ENCODE peak calls at places on chromosomes 11 and 22, in ten cellular contexts. One of them, this sample, is unnamed.

GRCh38 chr22:28139993-28140392 is 220.9 kb upstream of the PITPNB start:
- DNase-seq in HepG2: no peak
- DNase-seq in adipocyte: peak; percentile 81
- DNase-seq in GM12865: no peak
- DNase-seq in mesendoderm: no peak
- DNase-seq in lower leg skin: no peak
- DNase-seq in neural progenitor cell: no peak
- DNase-seq in small intestine: no peak
- DNase-seq in HFF-Myc: no peak
- DNase-seq in fibroblast of mammary gland: peak; percentile 88
- DNase-seq in this sample: no peak

GRCh38 chr11:109425554-109425953 is 3.6 kb downstream of the C11orf87 start:
- DNase-seq in GM12865: no peak
- DNase-seq in fibroblast of mammary gland: no peak
- DNase-seq in lower leg skin: no peak
- DNase-seq in neural progenitor cell: no peak
- DNase-seq in HepG2: no peak
- DNase-seq in adipocyte: no peak
- DNase-seq in small intestine: no peak
- DNase-seq in mesendoderm: no peak
- DNase-seq in HFF-Myc: no peak
- DNase-seq in this sample: no peak

GRCh38 chr22:35450824-35451541 is 51.0 kb downstream of the MCM5 start:
- DNase-seq in lower leg skin: no peak
- DNase-seq in mesendoderm: no peak
- DNase-seq in adipocyte: no peak
- DNase-seq in fibroblast of mammary gland: no peak
- DNase-seq in neural progenitor cell: no peak
- DNase-seq in HepG2: no peak
- DNase-seq in GM12865: no peak
- DNase-seq in HFF-Myc: no peak
- DNase-seq in small intestine: no peak
- DNase-seq in this sample: no peak

GRCh38 chr11:1194977-1195689 is 27.7 kb upstream of the MUC5B start:
- DNase-seq in HFF-Myc: no peak
- DNase-seq in GM12865: no peak
- DNase-seq in lower leg skin: no peak
- DNase-seq in fibroblast of mammary gland: no peak
- DNase-seq in small intestine: no peak
- DNase-seq in mesendoderm: no peak
- DNase-seq in HepG2: no peak
- DNase-seq in neural progenitor cell: no peak
- DNase-seq in adipocyte: no peak
- DNase-seq in this sample: no peak

GRCh38 chr22:29311468-29312217 is 3.9 kb downstream of the RASL10A start:
- DNase-seq in HepG2: no peak
- DNase-seq in small intestine: no peak
- DNase-seq in HFF-Myc: no peak
- DNase-seq in neural progenitor cell: no peak
- DNase-seq in lower leg skin: no peak
- DNase-seq in GM12865: no peak
- DNase-seq in adipocyte: no peak
- DNase-seq in fibroblast of mammary gland: no peak
- DNase-seq in mesendoderm: no peak
- DNase-seq in this sample: no peak

GRCh38 chr11:67312187-67313021 is 9.1 kb downstream of the SSH3 start:
- DNase-seq in lower leg skin: peak; percentile 79
- DNase-seq in GM12865: no peak
- DNase-seq in fibroblast of mammary gland: no peak
- DNase-seq in HepG2: no peak
- DNase-seq in mesendoderm: no peak
- DNase-seq in neural progenitor cell: no peak
- DNase-seq in adipocyte: no peak
- DNase-seq in HFF-Myc: no peak
- DNase-seq in small intestine: peak; percentile 81
- DNase-seq in this sample: peak; percentile 37

GRCh38 chr22:23609983-23610781 is 21.9 kb downstream of the DRICH1 start:
- DNase-seq in lower leg skin: no peak
- DNase-seq in mesendoderm: no peak
- DNase-seq in HepG2: no peak
- DNase-seq in neural progenitor cell: no peak
- DNase-seq in adipocyte: no peak
- DNase-seq in small intestine: no peak
- DNase-seq in HFF-Myc: no peak
- DNase-seq in fibroblast of mammary gland: no peak
- DNase-seq in GM12865: no peak
- DNase-seq in this sample: no peak

GRCh38 chr11:128232588-128232987 is 354.8 kb downstream of the ETS1 start:
- DNase-seq in small intestine: no peak
- DNase-seq in HFF-Myc: no peak
- DNase-seq in fibroblast of mammary gland: no peak
- DNase-seq in mesendoderm: no peak
- DNase-seq in GM12865: no peak
- DNase-seq in neural progenitor cell: no peak
- DNase-seq in adipocyte: no peak
- DNase-seq in lower leg skin: no peak
- DNase-seq in HepG2: no peak
- DNase-seq in this sample: no peak

GRCh38 chr11:68440254-68440653 is 20.3 kb upstream of the PPP6R3 start:
- DNase-seq in fibroblast of mammary gland: no peak
- DNase-seq in neural progenitor cell: no peak
- DNase-seq in mesendoderm: no peak
- DNase-seq in HepG2: no peak
- DNase-seq in lower leg skin: no peak
- DNase-seq in small intestine: no peak
- DNase-seq in HFF-Myc: no peak
- DNase-seq in adipocyte: no peak
- DNase-seq in GM12865: no peak
- DNase-seq in this sample: no peak

GRCh38 chr11:93089474-93090102 is 108.2 kb downstream of the SLC36A4 start:
- DNase-seq in HFF-Myc: peak; percentile 10
- DNase-seq in lower leg skin: peak; percentile 15
- DNase-seq in small intestine: peak; percentile 46
- DNase-seq in GM12865: peak; percentile 40
- DNase-seq in fibroblast of mammary gland: peak; percentile 54
- DNase-seq in HepG2: peak; percentile 17
- DNase-seq in adipocyte: peak; percentile 63
- DNase-seq in mesendoderm: peak; percentile 97
- DNase-seq in neural progenitor cell: peak; percentile 62
- DNase-seq in this sample: peak; percentile 57

GRCh38 chr11:86990079-86990478 is 34.9 kb upstream of the FZD4 start:
- DNase-seq in small intestine: no peak
- DNase-seq in neural progenitor cell: no peak
- DNase-seq in adipocyte: peak; percentile 23
- DNase-seq in mesendoderm: no peak
- DNase-seq in fibroblast of mammary gland: no peak
- DNase-seq in HepG2: no peak
- DNase-seq in HFF-Myc: no peak
- DNase-seq in lower leg skin: no peak
- DNase-seq in GM12865: no peak
- DNase-seq in this sample: no peak

DNA sequence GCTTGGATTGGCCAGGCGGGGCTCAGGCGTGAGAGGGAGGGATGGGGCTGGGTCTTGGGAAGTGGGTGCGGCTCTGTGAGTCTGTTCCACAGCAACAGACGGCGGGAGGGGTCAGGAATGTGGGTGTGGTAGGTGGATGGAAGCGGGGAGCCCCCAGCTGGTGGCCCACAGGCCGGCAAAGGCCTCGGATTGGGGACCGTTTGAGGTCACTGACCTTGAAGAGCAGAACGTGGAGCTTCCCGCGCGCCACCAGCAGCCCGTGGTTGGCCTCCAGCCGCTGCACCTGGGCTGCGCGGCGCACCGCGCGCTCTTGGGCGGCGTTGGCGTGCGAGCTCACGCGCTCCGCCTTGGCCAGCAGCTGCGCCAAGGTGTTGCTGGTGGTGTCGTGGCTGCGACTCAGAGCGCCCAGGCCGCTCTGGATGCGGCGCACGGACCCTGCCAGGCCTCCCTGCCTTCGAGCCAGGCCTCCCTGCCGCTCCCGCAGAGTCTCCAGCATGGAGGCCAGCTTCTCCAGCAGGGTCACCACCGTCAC is 356 bp downstream of the CAVIN3 start:
- DNase-seq in HFF-Myc: peak; percentile 79
- DNase-seq in mesendoderm: peak; percentile 96
- DNase-seq in lower leg skin: peak; percentile 91
- DNase-seq in small intestine: peak; percentile 59
- DNase-seq in fibroblast of mammary gland: peak; percentile 93
- DNase-seq in adipocyte: peak; percentile 98
- DNase-seq in GM12865: peak; percentile 8
- DNase-seq in HepG2: no peak
- DNase-seq in neural progenitor cell: peak; percentile 80
- DNase-seq in this sample: peak; percentile 94
- H3K4me3 ChIP-seq in HFF-Myc: peak overlapping the region; percentile 71
- H3K4me3 ChIP-seq in mesendoderm: peak overlapping the region; percentile 67
- H3K4me3 ChIP-seq in lower leg skin: peak overlapping the region; percentile 39
- H3K4me3 ChIP-seq in small intestine: peak overlapping the region; percentile 14
- H3K4me3 ChIP-seq in fibroblast of mammary gland: peak overlapping the region; percentile 88
- H3K4me3 ChIP-seq in adipocyte: peak overlapping the region; percentile 93
- H3K4me3 ChIP-seq in GM12865: no peak overlapping the region
- H3K4me3 ChIP-seq in HepG2: no peak overlapping the region
- H3K4me3 ChIP-seq in neural progenitor cell: peak overlapping the region; percentile 42
- H3K4me3 ChIP-seq in this sample: peak overlapping the region; percentile 57

DNA sequence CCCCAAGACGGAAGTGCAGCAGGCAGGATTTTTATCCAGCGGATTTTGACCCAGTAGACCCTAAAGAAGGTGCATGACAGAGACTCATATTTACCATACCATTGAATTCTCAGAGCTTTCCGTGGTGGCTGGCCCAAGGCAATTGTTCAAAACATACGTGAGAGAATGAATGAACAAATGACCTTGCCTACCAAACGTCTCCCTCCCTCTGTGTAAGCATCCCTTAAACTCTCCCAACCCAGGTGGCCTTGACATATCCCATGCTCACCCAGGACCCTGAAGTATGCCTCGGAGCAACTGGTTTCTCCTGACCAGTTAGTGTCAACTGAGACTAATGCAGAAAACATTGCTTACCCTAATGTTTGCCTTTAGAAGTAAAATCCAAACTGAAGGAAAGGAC is 154.9 kb downstream of the TEAD1 start:
- DNase-seq in adipocyte: peak; percentile 43
- DNase-seq in lower leg skin: no peak
- DNase-seq in GM12865: no peak
- DNase-seq in neural progenitor cell: no peak
- DNase-seq in fibroblast of mammary gland: no peak
- DNase-seq in mesendoderm: no peak
- DNase-seq in small intestine: no peak
- DNase-seq in HepG2: peak; percentile 72
- DNase-seq in HFF-Myc: no peak
- DNase-seq in this sample: no peak
- H3K4me3 ChIP-seq in adipocyte: peak overlapping the region; percentile 86
- H3K4me3 ChIP-seq in lower leg skin: no peak overlapping the region
- H3K4me3 ChIP-seq in GM12865: peak overlapping the region; percentile 35
- H3K4me3 ChIP-seq in neural progenitor cell: peak overlapping the region; percentile 50
- H3K4me3 ChIP-seq in fibroblast of mammary gland: no peak overlapping the region
- H3K4me3 ChIP-seq in mesendoderm: no peak overlapping the region
- H3K4me3 ChIP-seq in small intestine: no peak overlapping the region
- H3K4me3 ChIP-seq in HepG2: peak overlapping the region; percentile 42
- H3K4me3 ChIP-seq in HFF-Myc: no peak overlapping the region
- H3K4me3 ChIP-seq in this sample: no peak overlapping the region

GRCh38 chr22:50189184-50189848 is 3.6 kb downstream of the TRABD start:
- DNase-seq in adipocyte: no peak
- DNase-seq in lower leg skin: no peak
- DNase-seq in mesendoderm: no peak
- DNase-seq in small intestine: no peak
- DNase-seq in GM12865: peak; percentile 47
- DNase-seq in neural progenitor cell: no peak
- DNase-seq in fibroblast of mammary gland: no peak
- DNase-seq in HFF-Myc: no peak
- DNase-seq in HepG2: no peak
- DNase-seq in this sample: no peak
- H3K4me3 ChIP-seq in adipocyte: no peak overlapping the region
- H3K4me3 ChIP-seq in lower leg skin: no peak overlapping the region
- H3K4me3 ChIP-seq in mesendoderm: no peak overlapping the region
- H3K4me3 ChIP-seq in small intestine: no peak overlapping the region
- H3K4me3 ChIP-seq in GM12865: peak overlapping the region; percentile 73
- H3K4me3 ChIP-seq in neural progenitor cell: no peak overlapping the region
- H3K4me3 ChIP-seq in fibroblast of mammary gland: no peak overlapping the region
- H3K4me3 ChIP-seq in HFF-Myc: peak overlapping the region; percentile 24
- H3K4me3 ChIP-seq in HepG2: no peak overlapping the region
- H3K4me3 ChIP-seq in this sample: no peak overlapping the region

GRCh38 chr11:6389921-6390717 is at the start of gene SMPD1:
- DNase-seq in neural progenitor cell: peak; percentile 96
- DNase-seq in adipocyte: peak; percentile 94
- DNase-seq in GM12865: peak; percentile 95
- DNase-seq in lower leg skin: peak; percentile 93
- DNase-seq in mesendoderm: peak; percentile 93
- DNase-seq in fibroblast of mammary gland: peak; percentile 82
- DNase-seq in HepG2: peak; percentile 74
- DNase-seq in HFF-Myc: peak; percentile 53
- DNase-seq in small intestine: peak; percentile 95
- DNase-seq in this sample: peak; percentile 93
- H3K4me3 ChIP-seq in neural progenitor cell: peak within 1 kb of the TSS; percentile 82
- H3K4me3 ChIP-seq in adipocyte: peak within 1 kb of the TSS; percentile 98
- H3K4me3 ChIP-seq in GM12865: peak within 1 kb of the TSS; percentile 98
- H3K4me3 ChIP-seq in lower leg skin: peak within 1 kb of the TSS; percentile 53
- H3K4me3 ChIP-seq in mesendoderm: peak within 1 kb of the TSS; percentile 74
- H3K4me3 ChIP-seq in fibroblast of mammary gland: peak within 1 kb of the TSS; percentile 77
- H3K4me3 ChIP-seq in HepG2: peak within 1 kb of the TSS; percentile 78
- H3K4me3 ChIP-seq in HFF-Myc: peak within 1 kb of the TSS; percentile 69
- H3K4me3 ChIP-seq in small intestine: peak within 1 kb of the TSS; percentile 70
- H3K4me3 ChIP-seq in this sample: peak within 1 kb of the TSS; percentile 75

GRCh38 chr11:12224537-12224893 is 114.1 kb downstream of the MICAL2 start:
- DNase-seq in mesendoderm: no peak
- DNase-seq in HepG2: no peak
- DNase-seq in fibroblast of mammary gland: peak; percentile 48
- DNase-seq in GM12865: peak; percentile 91
- DNase-seq in small intestine: peak; percentile 59
- DNase-seq in neural progenitor cell: no peak
- DNase-seq in adipocyte: peak; percentile 58
- DNase-seq in HFF-Myc: no peak
- DNase-seq in lower leg skin: peak; percentile 83
- DNase-seq in this sample: peak; percentile 78
- H3K4me3 ChIP-seq in mesendoderm: no peak overlapping the region
- H3K4me3 ChIP-seq in HepG2: no peak overlapping the region
- H3K4me3 ChIP-seq in fibroblast of mammary gland: no peak overlapping the region
- H3K4me3 ChIP-seq in GM12865: peak overlapping the region; percentile 17
- H3K4me3 ChIP-seq in small intestine: no peak overlapping the region
- H3K4me3 ChIP-seq in neural progenitor cell: no peak overlapping the region
- H3K4me3 ChIP-seq in adipocyte: no peak overlapping the region
- H3K4me3 ChIP-seq in HFF-Myc: no peak overlapping the region
- H3K4me3 ChIP-seq in lower leg skin: no peak overlapping the region
- H3K4me3 ChIP-seq in this sample: no peak overlapping the region

This sample was measured in testis.